ENCODE peak calls at places on chromosomes 11 and 22, in eight cellular contexts. F, B, N, Z, M, D, W and L are unnamed samples.
A peak's percentile ranks its signal among the peaks of the same experiment; 100 is the strongest.

GRCh38 chr11:62612366-62613274 is at the start of the genes EML3 and ROM1:
- DNase-seq in B (peak; percentile 92), N (peak; percentile 79), D (peak; percentile 92), W (peak; percentile 78), Z (peak; percentile 93), F (peak; percentile 88), M (peak; percentile 79), L (peak; percentile 95)

GRCh38 chr22:50012201-50013181 is at the start of gene IL17REL:
- DNase-seq in F (peak; percentile 25), N (no peak), Z (peak; percentile 58), D (no peak), M (no peak), W (no peak), B (no peak), L (peak; percentile 55)

GRCh38 chr11:62458212-62459002 is 39.6 kb downstream of the SCGB1A1 start:
- DNase-seq in D (no peak), N (no peak), F (no peak), Z (no peak), B (no peak), M (no peak), W (no peak), L (no peak)

GRCh38 chr11:77547863-77548551 is 41.7 kb upstream of the AQP11 start:
- DNase-seq in D (peak; percentile 55), W (peak; percentile 77), M (no peak), Z (peak; percentile 81), N (peak; percentile 81), F (peak; percentile 81), B (peak; percentile 65), L (no peak)

GRCh38 chr11:10930224-10930960 is 72.5 kb upstream of the ZBED5 start:
- DNase-seq in F (peak; percentile 39), M (no peak), D (no peak), W (peak; percentile 31), Z (peak; percentile 58), N (peak; percentile 31), B (peak; percentile 42), L (no peak)

GRCh38 chr11:101583180-101584128 is at the start of gene TRPC6:
- DNase-seq in M (no peak), F (peak; percentile 3), N (no peak), Z (peak; percentile 62), D (no peak), W (no peak), B (no peak), L (peak; percentile 76)

GRCh38 chr11:46119352-46120216 is 1.7 kb downstream of the PHF21A start:
- DNase-seq in F (peak; percentile 83), B (peak; percentile 60), D (peak; percentile 62), M (peak; percentile 29), Z (peak; percentile 76), W (peak; percentile 76), N (peak; percentile 45), L (peak; percentile 66)

GRCh38 chr11:29343465-29344333 is 673.1 kb downstream of the KCNA4 start:
- DNase-seq in F (peak; percentile 71), W (peak; percentile 53), M (no peak), Z (peak; percentile 43), D (no peak), N (peak; percentile 41), B (peak; percentile 40), L (peak; percentile 78)

GRCh38 chr11:79390477-79390876 is 50.4 kb downstream of the TENM4 start:
- DNase-seq in N (no peak), D (no peak), Z (no peak), B (no peak), F (no peak), W (no peak), M (no peak), L (no peak)

GRCh38 chr11:19576054-19576453 is 136.6 kb upstream of the NAV2 start:
- DNase-seq in Z (peak; percentile 68), N (no peak), M (no peak), F (no peak), D (no peak), W (no peak), B (no peak), L (no peak)

GRCh38 chr11:1567721-1568100 is 4.4 kb downstream of the DUSP8 start:
- DNase-seq in F (no peak), B (no peak), M (no peak), W (no peak), Z (no peak), N (no peak), D (no peak), L (no peak)

GRCh38 chr11:120228794-120229384 is 11.1 kb upstream of the POU2F3 start:
- DNase-seq in M (no peak), N (no peak), F (no peak), B (no peak), D (no peak), Z (no peak), W (no peak), L (no peak)

GRCh38 chr11:66268953-66269906 is 791 bp downstream of the RAB1B start:
- DNase-seq in W (peak; percentile 32), Z (peak; percentile 67), M (no peak), B (no peak), N (no peak), F (peak; percentile 18), D (no peak), L (no peak)

GRCh38 chr11:3108183-3108721 is 51.0 kb upstream of the CARS1 start:
- DNase-seq in B (no peak), W (no peak), F (no peak), Z (no peak), M (no peak), N (no peak), D (no peak), L (no peak)

GRCh38 chr11:119728651-119729580 is at the start of gene NECTIN1:
- DNase-seq in B (peak; percentile 94), W (peak; percentile 87), D (peak; percentile 90), M (peak; percentile 78), Z (peak; percentile 92), F (peak; percentile 82), N (peak; percentile 95), L (peak; percentile 98)

GRCh38 chr11:130389315-130389935 is 39.0 kb downstream of the ADAMTS8 start:
- DNase-seq in W (peak; percentile 9), D (peak; percentile 64), B (peak; percentile 63), N (peak; percentile 2), M (no peak), Z (no peak), F (no peak), L (no peak)

GRCh38 chr11:120601566-120601965 is 90.0 kb downstream of the GRIK4 start:
- DNase-seq in W (peak; percentile 11), D (no peak), B (no peak), Z (peak; percentile 36), M (no peak), N (peak; percentile 53), F (peak; percentile 5), L (no peak)

GRCh38 chr11:78806214-78807004 is 231.7 kb upstream of the NARS2 start:
- DNase-seq in N (no peak), D (no peak), F (peak; percentile 20), W (peak; percentile 27), M (no peak), Z (peak; percentile 74), B (no peak), L (no peak)

GRCh38 chr22:29729161-29729560 is 9.4 kb downstream of the CABP7 start:
- DNase-seq in N (no peak), W (no peak), D (no peak), F (no peak), Z (no peak), M (no peak), B (no peak), L (no peak)

GRCh38 chr22:50016988-50017700 is 4.6 kb upstream of the IL17REL start:
- DNase-seq in D (no peak), N (no peak), F (peak; percentile 37), W (no peak), Z (no peak), M (peak; percentile 53), B (no peak), L (no peak)

GRCh38 chr11:117874253-117874909 is 2.1 kb downstream of the FXYD6 start:
- DNase-seq in M (no peak), W (no peak), D (no peak), F (no peak), Z (no peak), B (no peak), N (peak; percentile 4), L (no peak)